ENCODE peak calls at places on chromosomes 3 and 15, in eight cellular contexts. V, Z, W, O, E, T, Q and H are unnamed samples.
A peak's percentile ranks its signal among the peaks of the same experiment; 100 is the strongest.

GRCh38 chr15:81101894-81102815 is 31.9 kb upstream of the CFAP161 start:
- DNase-seq in V (no peak), Z (no peak), W (no peak), O (no peak), E (no peak), T (no peak), Q (no peak), H (no peak)

GRCh38 chr3:48086736-48087470 is 70.7 kb upstream of the MAP4 start:
- DNase-seq in V (no peak), Z (no peak), W (no peak), O (peak; percentile 57), E (no peak), T (no peak), Q (no peak), H (no peak)

GRCh38 chr3:62672270-62672987 is 202.8 kb downstream of the CADPS start:
- DNase-seq in V (no peak), Z (no peak), W (no peak), O (no peak), E (no peak), T (no peak), Q (no peak), H (no peak)

GRCh38 chr3:128875556-128876120 is 3.8 kb upstream of the ACAD9 start:
- DNase-seq in V (no peak), Z (peak; percentile 71), W (peak; percentile 52), O (no peak), E (peak; percentile 79), T (peak; percentile 49), Q (peak; percentile 28), H (peak; percentile 67)

GRCh38 chr15:94203321-94203720 is 28.0 kb upstream of the MCTP2 start:
- DNase-seq in V (no peak), Z (no peak), W (no peak), O (no peak), E (peak; percentile 48), T (no peak), Q (no peak), H (no peak)

GRCh38 chr3:184322731-184323487 is 8.5 kb downstream of the EIF4G1 start:
- DNase-seq in V (no peak), Z (no peak), W (no peak), O (peak; percentile 85), E (no peak), T (no peak), Q (no peak), H (no peak)

GRCh38 chr3:9078561-9079240 is 115.4 kb upstream of the RAD18 start:
- DNase-seq in V (no peak), Z (no peak), W (no peak), O (no peak), E (no peak), T (no peak), Q (no peak), H (no peak)

GRCh38 chr3:159025733-159026132 is 223.9 kb downstream of the MFSD1 start:
- DNase-seq in V (no peak), Z (no peak), W (no peak), O (no peak), E (no peak), T (no peak), Q (no peak), H (no peak)

GRCh38 chr3:171915275-171915674 is 72.1 kb downstream of the TMEM212 start:
- DNase-seq in V (no peak), Z (no peak), W (no peak), O (no peak), E (no peak), T (no peak), Q (no peak), H (no peak)

GRCh38 chr3:1068985-1069384 is 23.8 kb upstream of the CNTN6 start:
- DNase-seq in V (no peak), Z (no peak), W (no peak), O (no peak), E (no peak), T (no peak), Q (no peak), H (no peak)

GRCh38 chr15:21260966-21261395 is 179.3 kb downstream of the POTEB3 start:
- DNase-seq in V (peak; percentile 43), Z (no peak), W (no peak), O (no peak), E (no peak), T (no peak), Q (peak; percentile 20), H (no peak)

GRCh38 chr3:196274585-196274984 is 12.9 kb downstream of the PCYT1A start:
- DNase-seq in V (no peak), Z (no peak), W (peak; percentile 36), O (no peak), E (no peak), T (peak; percentile 85), Q (no peak), H (no peak)

GRCh38 chr15:74392402-74392876 is 25.0 kb upstream of the CYP11A1 start:
- DNase-seq in V (no peak), Z (no peak), W (no peak), O (peak; percentile 32), E (no peak), T (no peak), Q (no peak), H (no peak)

GRCh38 chr15:77615472-77615871 is 17.2 kb downstream of the LINGO1 start:
- DNase-seq in V (no peak), Z (no peak), W (no peak), O (no peak), E (no peak), T (no peak), Q (no peak), H (no peak)

GRCh38 chr3:186108106-186108940 is 566 bp downstream of the ETV5 start:
- DNase-seq in V (peak; percentile 60), Z (peak; percentile 77), W (peak; percentile 8), O (peak; percentile 59), E (peak; percentile 85), T (peak; percentile 69), Q (peak; percentile 33), H (peak; percentile 87)

GRCh38 chr3:30611613-30612421 is 5.4 kb downstream of the TGFBR2 start:
- DNase-seq in V (no peak), Z (no peak), W (no peak), O (peak; percentile 55), E (peak; percentile 53), T (no peak), Q (no peak), H (no peak)

GRCh38 chr3:194870394-194871110 is 184.9 kb downstream of the FAM43A start:
- DNase-seq in V (no peak), Z (no peak), W (no peak), O (peak; percentile 80), E (no peak), T (no peak), Q (no peak), H (no peak)

GRCh38 chr15:43105077-43105769 is 615 bp downstream of the UBR1 start:
- DNase-seq in V (no peak), Z (no peak), W (no peak), O (no peak), E (peak; percentile 25), T (peak; percentile 19), Q (no peak), H (no peak)

GRCh38 chr3:8776406-8776805 is 7.0 kb upstream of the OXTR start:
- DNase-seq in V (no peak), Z (no peak), W (no peak), O (peak; percentile 83), E (no peak), T (no peak), Q (no peak), H (no peak)

GRCh38 chr3:108818404-108818803 is 4.2 kb upstream of the TRAT1 start:
- DNase-seq in V (no peak), Z (peak; percentile 62), W (peak; percentile 42), O (no peak), E (peak; percentile 34), T (peak; percentile 26), Q (no peak), H (no peak)
- TF ChIP-seq CTCF in V (no peak), Z (peak; percentile 25), W (peak; percentile 71), O (no peak), E (peak; percentile 9), T (peak; percentile 54), Q (no peak), H (no peak)

DNA sequence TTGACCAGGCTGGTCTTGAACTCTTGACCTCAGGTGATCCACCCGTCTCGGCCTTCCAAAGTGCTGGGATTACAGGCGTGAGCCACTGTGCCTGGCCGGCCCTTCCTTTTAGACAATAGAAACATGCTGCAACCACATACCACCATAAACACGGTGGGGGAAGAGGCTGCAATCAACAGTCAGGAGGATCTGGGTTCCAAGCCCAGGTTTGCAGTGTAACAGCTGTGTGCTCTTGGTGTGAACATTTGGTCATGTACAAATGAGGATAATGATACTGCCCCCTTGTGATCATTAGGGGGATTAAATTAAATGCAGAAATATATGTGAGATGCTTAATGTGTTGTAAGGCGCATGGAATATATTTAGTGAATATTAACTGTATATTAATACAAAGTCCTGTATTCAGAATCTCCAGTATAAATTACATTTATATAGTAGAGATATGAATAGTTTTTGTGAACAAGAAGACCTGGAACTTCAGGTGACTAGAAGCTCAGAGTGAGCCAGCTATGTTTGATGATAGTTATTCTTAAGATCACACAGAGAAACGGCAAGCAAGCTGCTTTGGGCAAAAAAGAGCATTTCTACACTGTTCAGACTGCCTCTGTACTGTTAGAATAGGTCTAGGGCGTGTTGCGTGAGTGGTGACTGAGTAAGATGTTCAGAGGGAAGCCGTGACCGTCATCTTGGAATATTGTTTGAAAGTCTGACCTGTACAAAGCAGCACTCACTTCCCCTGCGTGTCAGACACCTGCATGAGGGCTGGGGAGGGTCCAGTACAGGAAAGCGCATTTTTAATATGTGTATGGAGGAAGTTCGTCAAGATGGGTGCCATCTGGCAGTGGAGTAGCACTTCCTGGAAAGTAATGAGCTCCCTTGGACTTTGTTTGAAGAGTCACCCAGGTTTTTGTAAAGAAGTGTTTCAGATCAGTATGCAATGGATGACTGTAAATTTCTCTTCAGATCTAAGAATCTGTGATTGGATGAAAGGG is 125.8 kb downstream of the PGPEP1L start:
- DNase-seq in V (no peak), Z (no peak), W (no peak), O (peak; percentile 88), E (peak; percentile 88), T (peak; percentile 58), Q (no peak), H (no peak)
- TF ChIP-seq CTCF in V (peak; percentile 78), Z (peak; percentile 51), W (peak; percentile 60), O (peak; percentile 52), E (peak; percentile 38), T (peak; percentile 52), Q (peak; percentile 68), H (peak; percentile 87)

GRCh38 chr15:62928242-62928995 is 114.1 kb upstream of the TPM1 start:
- DNase-seq in V (no peak), Z (no peak), W (no peak), O (peak; percentile 98), E (no peak), T (no peak), Q (no peak), H (no peak)
- TF ChIP-seq CTCF in V (no peak), Z (no peak), W (no peak), O (peak; percentile 47), E (no peak), T (no peak), Q (peak; percentile 39), H (no peak)

DNA sequence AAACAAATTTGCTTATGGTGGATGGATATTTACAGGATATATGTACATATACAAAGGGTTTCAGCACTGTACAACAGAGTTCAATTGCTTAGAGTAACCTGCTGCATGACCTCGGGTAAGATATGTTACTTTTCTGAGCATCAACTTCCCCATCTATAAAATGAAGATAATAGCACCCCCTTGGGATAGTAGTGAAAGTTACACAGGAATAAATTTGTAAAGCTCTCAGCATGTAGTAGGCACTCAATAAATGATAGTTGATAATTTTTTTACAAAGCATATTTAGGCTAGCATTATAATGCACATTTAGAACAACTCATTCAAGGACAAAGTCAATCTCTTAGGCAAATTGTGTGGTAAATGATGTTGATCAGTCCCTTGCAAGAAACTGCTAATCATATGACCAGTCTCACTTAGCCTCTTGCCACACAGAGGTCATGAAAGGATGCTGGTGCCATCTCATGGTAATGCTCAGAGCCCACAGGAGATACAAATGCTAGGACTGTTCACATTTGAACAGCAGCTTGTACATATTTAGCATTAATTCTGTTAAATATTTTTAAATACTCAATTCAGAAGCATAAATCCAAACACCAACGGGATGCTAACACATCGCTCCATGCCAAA is 123.9 kb downstream of the MAGI1 start:
- DNase-seq in V (no peak), Z (no peak), W (no peak), O (no peak), E (peak; percentile 15), T (no peak), Q (no peak), H (no peak)
- TF ChIP-seq CTCF in V (no peak), Z (no peak), W (no peak), O (peak; percentile 23), E (no peak), T (peak; percentile 19), Q (peak; percentile 18), H (no peak)